ENCODE peak calls at places on chromosomes 11 and 22, in five cellular contexts. One of them, this sample, is unnamed.

GRCh38 chr11:103109818-103110388 is 677 bp downstream of the DYNC2H1 start:
- DNase-seq in uterus: peak; percentile 15
- DNase-seq in thyroid gland: peak; percentile 18
- DNase-seq in K562: no peak
- DNase-seq in Panc1: peak; percentile 24
- DNase-seq in this sample: no peak

GRCh38 chr11:8688414-8689362 is 6.1 kb downstream of the RPL27A start:
- DNase-seq in uterus: peak; percentile 94
- DNase-seq in thyroid gland: peak; percentile 97
- DNase-seq in K562: peak; percentile 98
- DNase-seq in Panc1: peak; percentile 98
- DNase-seq in this sample: peak; percentile 96

GRCh38 chr11:131943296-131943695 is 572.9 kb downstream of the NTM start:
- DNase-seq in uterus: no peak
- DNase-seq in thyroid gland: peak; percentile 57
- DNase-seq in K562: no peak
- DNase-seq in Panc1: no peak
- DNase-seq in this sample: no peak

GRCh38 chr22:19429950-19430889 is 1.3 kb downstream of the HIRA start:
- DNase-seq in uterus: no peak
- DNase-seq in thyroid gland: peak; percentile 61
- DNase-seq in K562: peak; percentile 93
- DNase-seq in Panc1: no peak
- DNase-seq in this sample: peak; percentile 35

GRCh38 chr11:130865772-130866114 is 50.5 kb downstream of the SNX19 start:
- DNase-seq in uterus: no peak
- DNase-seq in thyroid gland: no peak
- DNase-seq in K562: no peak
- DNase-seq in Panc1: no peak
- DNase-seq in this sample: peak; percentile 33

GRCh38 chr22:19143967-19144400 is 467 bp downstream of the ESS2 start:
- DNase-seq in uterus: no peak
- DNase-seq in thyroid gland: no peak
- DNase-seq in K562: peak; percentile 82
- DNase-seq in Panc1: no peak
- DNase-seq in this sample: no peak

GRCh38 chr11:67318239-67318555 is 14.9 kb downstream of the SSH3 start:
- DNase-seq in uterus: no peak
- DNase-seq in thyroid gland: no peak
- DNase-seq in K562: peak; percentile 16
- DNase-seq in Panc1: no peak
- DNase-seq in this sample: no peak

GRCh38 chr22:36027960-36028645 is 521 bp downstream of the RBFOX2 start:
- DNase-seq in uterus: peak; percentile 47
- DNase-seq in thyroid gland: no peak
- DNase-seq in K562: no peak
- DNase-seq in Panc1: no peak
- DNase-seq in this sample: peak; percentile 37

GRCh38 chr11:132604446-132604845 is 927.9 kb downstream of the OPCML start:
- DNase-seq in uterus: no peak
- DNase-seq in thyroid gland: no peak
- DNase-seq in K562: no peak
- DNase-seq in Panc1: no peak
- DNase-seq in this sample: no peak

GRCh38 chr11:65417702-65418430 is 4.7 kb upstream of the NEAT1 start:
- DNase-seq in uterus: peak; percentile 81
- DNase-seq in thyroid gland: peak; percentile 84
- DNase-seq in K562: peak; percentile 69
- DNase-seq in Panc1: no peak
- DNase-seq in this sample: peak; percentile 54

GRCh38 chr11:6232899-6233298 is 1.5 kb downstream of the FHIP1B start:
- DNase-seq in uterus: no peak
- DNase-seq in thyroid gland: no peak
- DNase-seq in K562: peak; percentile 52
- DNase-seq in Panc1: no peak
- DNase-seq in this sample: no peak

GRCh38 chr11:112784323-112785073 is 176.7 kb upstream of the NCAM1 start:
- DNase-seq in uterus: peak; percentile 70
- DNase-seq in thyroid gland: peak; percentile 79
- DNase-seq in K562: no peak
- DNase-seq in Panc1: no peak
- DNase-seq in this sample: peak; percentile 86

GRCh38 chr22:49235463-49236300 is 592.0 kb downstream of the BRD1 start:
- DNase-seq in uterus: no peak
- DNase-seq in thyroid gland: no peak
- DNase-seq in K562: no peak
- DNase-seq in Panc1: no peak
- DNase-seq in this sample: no peak

GRCh38 chr11:19995131-19995530 is 165.1 kb downstream of the DBX1 start:
- DNase-seq in uterus: no peak
- DNase-seq in thyroid gland: peak; percentile 59
- DNase-seq in K562: peak; percentile 70
- DNase-seq in Panc1: no peak
- DNase-seq in this sample: peak; percentile 60

GRCh38 chr11:209275-210121 is 2.0 kb downstream of the RIC8A start:
- DNase-seq in uterus: peak; percentile 20
- DNase-seq in thyroid gland: no peak
- DNase-seq in K562: no peak
- DNase-seq in Panc1: no peak
- DNase-seq in this sample: no peak

GRCh38 chr22:36552300-36552699 is 23.3 kb upstream of the EIF3D start:
- DNase-seq in uterus: no peak
- DNase-seq in thyroid gland: no peak
- DNase-seq in K562: no peak
- DNase-seq in Panc1: no peak
- DNase-seq in this sample: no peak

GRCh38 chr11:35621620-35622019 is 3.4 kb downstream of the FJX1 start:
- DNase-seq in uterus: no peak
- DNase-seq in thyroid gland: no peak
- DNase-seq in K562: no peak
- DNase-seq in Panc1: no peak
- DNase-seq in this sample: no peak

GRCh38 chr11:128343134-128343514 is 244.2 kb downstream of the ETS1 start:
- DNase-seq in uterus: no peak
- DNase-seq in thyroid gland: no peak
- DNase-seq in K562: no peak
- DNase-seq in Panc1: no peak
- DNase-seq in this sample: no peak

GRCh38 chr11:128343870-128344269 is 243.5 kb downstream of the ETS1 start:
- DNase-seq in uterus: no peak
- DNase-seq in thyroid gland: no peak
- DNase-seq in K562: no peak
- DNase-seq in Panc1: no peak
- DNase-seq in this sample: no peak

GRCh38 chr11:128346808-128347207 is 240.6 kb downstream of the ETS1 start:
- DNase-seq in uterus: no peak
- DNase-seq in thyroid gland: peak; percentile 44
- DNase-seq in K562: no peak
- DNase-seq in Panc1: no peak
- DNase-seq in this sample: no peak

GRCh38 chr11:128342511-128343133 is 244.7 kb downstream of the ETS1 start:
- DNase-seq in uterus: peak; percentile 43
- DNase-seq in thyroid gland: peak; percentile 94
- DNase-seq in K562: no peak
- DNase-seq in Panc1: peak; percentile 52
- DNase-seq in this sample: peak; percentile 81

GRCh38 chr11:128345316-128345715 is 242.0 kb downstream of the ETS1 start:
- DNase-seq in uterus: no peak
- DNase-seq in thyroid gland: no peak
- DNase-seq in K562: no peak
- DNase-seq in Panc1: no peak
- DNase-seq in this sample: no peak
- H3K4me1 ChIP-seq in uterus: no peaks in the 10 kb centered on the region
- H3K4me1 ChIP-seq in thyroid gland: peaks cover 33% of the 10 kb centered on the region
- H3K4me1 ChIP-seq in K562: no peaks in the 10 kb centered on the region
- H3K4me1 ChIP-seq in Panc1: no peaks in the 10 kb centered on the region
- H3K4me1 ChIP-seq in this sample: peaks cover 3% of the 10 kb centered on the region

GRCh38 chr11:78797559-78797958 is 222.9 kb upstream of the NARS2 start:
- DNase-seq in uterus: no peak
- DNase-seq in thyroid gland: no peak
- DNase-seq in K562: no peak
- DNase-seq in Panc1: no peak
- DNase-seq in this sample: no peak
- H3K4me1 ChIP-seq in uterus: no peaks in the 10 kb centered on the region
- H3K4me1 ChIP-seq in thyroid gland: peaks cover 92% of the 10 kb centered on the region
- H3K4me1 ChIP-seq in K562: no peaks in the 10 kb centered on the region
- H3K4me1 ChIP-seq in Panc1: peaks cover 2% of the 10 kb centered on the region
- H3K4me1 ChIP-seq in this sample: no peaks in the 10 kb centered on the region

DNA sequence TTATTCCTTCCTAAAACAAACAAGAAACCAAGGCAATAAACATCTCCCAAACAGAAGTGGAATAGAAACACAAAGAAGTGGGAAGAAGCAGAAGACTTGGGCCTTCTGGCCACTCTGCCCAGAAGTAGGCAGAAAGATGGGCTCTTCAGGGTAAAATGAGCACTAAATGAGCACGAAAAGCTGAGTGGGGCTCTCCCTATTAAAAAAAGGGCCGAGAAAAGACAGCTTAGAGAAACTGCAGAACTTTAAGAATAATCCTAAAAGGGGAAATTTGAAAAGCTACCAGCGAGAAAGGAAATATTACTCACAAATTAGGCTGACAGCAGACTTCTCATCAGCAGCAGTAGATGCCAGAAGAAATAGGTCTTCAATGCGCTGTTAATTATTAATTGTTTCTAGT is 78.2 kb downstream of the UVRAG start:
- DNase-seq in uterus: no peak
- DNase-seq in thyroid gland: no peak
- DNase-seq in K562: no peak
- DNase-seq in Panc1: no peak
- DNase-seq in this sample: no peak
- H3K4me1 ChIP-seq in uterus: no peaks in the 10 kb centered on the region
- H3K4me1 ChIP-seq in thyroid gland: no peaks in the 10 kb centered on the region
- H3K4me1 ChIP-seq in K562: no peaks in the 10 kb centered on the region
- H3K4me1 ChIP-seq in Panc1: no peaks in the 10 kb centered on the region
- H3K4me1 ChIP-seq in this sample: peaks cover 4% of the 10 kb centered on the region

GRCh38 chr11:109914038-109914437 is 179.2 kb upstream of the ZC3H12C start:
- DNase-seq in uterus: no peak
- DNase-seq in thyroid gland: no peak
- DNase-seq in K562: no peak
- DNase-seq in Panc1: no peak
- DNase-seq in this sample: no peak
- H3K4me1 ChIP-seq in uterus: no peaks in the 10 kb centered on the region
- H3K4me1 ChIP-seq in thyroid gland: no peaks in the 10 kb centered on the region
- H3K4me1 ChIP-seq in K562: no peaks in the 10 kb centered on the region
- H3K4me1 ChIP-seq in Panc1: no peaks in the 10 kb centered on the region
- H3K4me1 ChIP-seq in this sample: no peaks in the 10 kb centered on the region